ENCODE peak calls at places on chromosomes 5 and 9, in eight cellular contexts. H, T, V, D, E, L, O and X are unnamed samples.
A peak's percentile ranks its signal among the peaks of the same experiment; 100 is the strongest.

GRCh38 chr5:74167206-74167929 is 473.2 kb downstream of the ENC1 start:
- DNase-seq in D (no peak), E (no peak), T (no peak), O (no peak), L (no peak), V (peak; percentile 43), H (no peak), X (peak; percentile 82)

GRCh38 chr5:176466245-176466871 is 18.2 kb downstream of the FAF2 start:
- DNase-seq in O (no peak), E (no peak), H (no peak), V (no peak), D (no peak), L (no peak), T (no peak), X (peak; percentile 81)

GRCh38 chr5:7415123-7415522 is 19.2 kb downstream of the ADCY2 start:
- DNase-seq in T (no peak), V (no peak), H (no peak), O (no peak), D (no peak), E (no peak), L (no peak), X (no peak)

GRCh38 chr9:124854822-124855221 is 1.6 kb downstream of the WDR38 start:
- DNase-seq in D (no peak), H (no peak), O (no peak), L (no peak), T (no peak), V (no peak), E (no peak), X (no peak)

GRCh38 chr5:141654298-141654697 is 3.1 kb upstream of the FCHSD1 start:
- DNase-seq in E (no peak), T (no peak), D (no peak), O (no peak), H (no peak), V (no peak), L (no peak), X (peak; percentile 84)

GRCh38 chr9:114275246-114275994 is 47.5 kb upstream of the ORM1 start:
- DNase-seq in L (peak; percentile 4), D (no peak), E (no peak), T (no peak), O (no peak), V (no peak), H (no peak), X (no peak)

GRCh38 chr5:42641321-42642005 is 115.2 kb upstream of the CCDC152 start:
- DNase-seq in D (no peak), T (no peak), L (no peak), O (no peak), V (no peak), E (no peak), H (no peak), X (no peak)

GRCh38 chr5:78758169-78758839 is 109.7 kb upstream of the LHFPL2 start:
- DNase-seq in T (no peak), E (no peak), H (no peak), L (no peak), O (no peak), V (no peak), D (no peak), X (peak; percentile 84)

GRCh38 chr9:129676970-129677369 is 11.5 kb downstream of the PRRX2 start:
- DNase-seq in T (no peak), D (no peak), O (no peak), V (no peak), H (peak; percentile 19), E (no peak), L (no peak), X (no peak)

GRCh38 chr5:11407553-11408145 is 496.6 kb downstream of the CTNND2 start:
- DNase-seq in O (no peak), L (no peak), D (peak; percentile 17), T (no peak), E (no peak), H (no peak), V (no peak), X (no peak)